ENCODE peak calls at places on chromosomes 3 and 15, in four cellular contexts. R is right atrium auricular region, O is Kasumi-1, T is endothelial cell. H is an unnamed sample.

GRCh38 chr3:78481050-78481449 is 1286.7 kb downstream of the ROBO1 start:
- DNase-seq in R (no peak), T (no peak), O (no peak), H (peak)

GRCh38 chr15:57479005-57479404 is 102.7 kb downstream of the CGNL1 start:
- DNase-seq in T (no peak), R (no peak), O (no peak), H (no peak)

GRCh38 chr3:127446756-127447155 is 143.8 kb downstream of the TPRA1 start:
- DNase-seq in T (no peak), R (no peak), O (no peak), H (no peak)

GRCh38 chr15:90860942-90861675 is 7.3 kb upstream of the FURIN start:
- DNase-seq in T (no peak), O (no peak), R (no peak), H (no peak)

GRCh38 chr3:171185359-171185758 is 158.8 kb upstream of the SLC2A2 start:
- DNase-seq in R (no peak), T (no peak), O (no peak), H (no peak)

GRCh38 chr3:51673802-51674654 is 3.0 kb downstream of the TEX264 start:
- DNase-seq in R (no peak), O (no peak), T (no peak), H (no peak)

GRCh38 chr3:161770532-161771386 is 274.2 kb downstream of the OTOL1 start:
- DNase-seq in R (no peak), T (no peak), O (peak), H (no peak)

GRCh38 chr3:24242012-24242698 is 252.5 kb downstream of the THRB start:
- DNase-seq in R (no peak), T (no peak), O (no peak), H (no peak)

GRCh38 chr3:4855676-4856075 is 123.6 kb upstream of the BHLHE40 start:
- DNase-seq in R (no peak), T (no peak), O (peak), H (peak)

H was measured in upper lobe of left lung.